ENCODE peak calls at places on chromosome 16, in five cellular contexts. One of them, this sample, is unnamed.

GRCh38 chr16:86319871-86320270 is 190.5 kb upstream of the FOXF1 start:
- DNase-seq in mesendoderm: no peak
- DNase-seq in IMR-90: peak
- DNase-seq in neuronal stem cell: no peak
- DNase-seq in mesenchymal stem cell: no peak
- DNase-seq in this sample: no peak

GRCh38 chr16:19291459-19291858 is 5.9 kb downstream of the CLEC19A start:
- DNase-seq in mesendoderm: peak
- DNase-seq in IMR-90: no peak
- DNase-seq in neuronal stem cell: peak
- DNase-seq in mesenchymal stem cell: peak
- DNase-seq in this sample: peak

GRCh38 chr16:674968-675883 is at the start of gene RHBDL1:
- DNase-seq in mesendoderm: peak
- DNase-seq in IMR-90: peak
- DNase-seq in neuronal stem cell: no peak
- DNase-seq in mesenchymal stem cell: peak
- DNase-seq in this sample: no peak

GRCh38 chr16:23950898-23951297 is 115.1 kb downstream of the PRKCB start:
- DNase-seq in mesendoderm: no peak
- DNase-seq in IMR-90: no peak
- DNase-seq in neuronal stem cell: no peak
- DNase-seq in mesenchymal stem cell: no peak
- DNase-seq in this sample: no peak

GRCh38 chr16:349211-349610 is 3.3 kb downstream of the AXIN1 start:
- DNase-seq in mesendoderm: no peak
- DNase-seq in IMR-90: no peak
- DNase-seq in neuronal stem cell: no peak
- DNase-seq in mesenchymal stem cell: peak
- DNase-seq in this sample: no peak

GRCh38 chr16:79599256-79599836 is 1.2 kb downstream of the MAF start:
- DNase-seq in mesendoderm: peak
- DNase-seq in IMR-90: no peak
- DNase-seq in neuronal stem cell: no peak
- DNase-seq in mesenchymal stem cell: no peak
- DNase-seq in this sample: peak

GRCh38 chr16:20401475-20402016 is 3.0 kb downstream of the PDILT start:
- DNase-seq in mesendoderm: no peak
- DNase-seq in IMR-90: no peak
- DNase-seq in neuronal stem cell: no peak
- DNase-seq in mesenchymal stem cell: no peak
- DNase-seq in this sample: no peak

GRCh38 chr16:83715217-83715920 is 92.4 kb upstream of the HSBP1 start:
- DNase-seq in mesendoderm: no peak
- DNase-seq in IMR-90: no peak
- DNase-seq in neuronal stem cell: no peak
- DNase-seq in mesenchymal stem cell: no peak
- DNase-seq in this sample: no peak

GRCh38 chr16:11799509-11800384 is 2.7 kb upstream of the ZC3H7A start:
- DNase-seq in mesendoderm: peak
- DNase-seq in IMR-90: no peak
- DNase-seq in neuronal stem cell: no peak
- DNase-seq in mesenchymal stem cell: no peak
- DNase-seq in this sample: no peak

GRCh38 chr16:1100084-1100800 is 4.2 kb upstream of the C1QTNF8 start:
- DNase-seq in mesendoderm: no peak
- DNase-seq in IMR-90: no peak
- DNase-seq in neuronal stem cell: no peak
- DNase-seq in mesenchymal stem cell: no peak
- DNase-seq in this sample: no peak

GRCh38 chr16:25311950-25312349 is 54.3 kb upstream of the ZKSCAN2 start:
- DNase-seq in mesendoderm: no peak
- DNase-seq in IMR-90: no peak
- DNase-seq in neuronal stem cell: no peak
- DNase-seq in mesenchymal stem cell: no peak
- DNase-seq in this sample: no peak

GRCh38 chr16:29694384-29695195 is 15.6 kb downstream of the QPRT start:
- DNase-seq in mesendoderm: no peak
- DNase-seq in IMR-90: no peak
- DNase-seq in neuronal stem cell: no peak
- DNase-seq in mesenchymal stem cell: no peak
- DNase-seq in this sample: no peak

GRCh38 chr16:54176376-54176901 is 110.1 kb downstream of the IRX3 start:
- DNase-seq in mesendoderm: peak
- DNase-seq in IMR-90: no peak
- DNase-seq in neuronal stem cell: no peak
- DNase-seq in mesenchymal stem cell: no peak
- DNase-seq in this sample: no peak

GRCh38 chr16:54817432-54817831 is 113.2 kb upstream of the IRX5 start:
- DNase-seq in mesendoderm: peak
- DNase-seq in IMR-90: no peak
- DNase-seq in neuronal stem cell: no peak
- DNase-seq in mesenchymal stem cell: no peak
- DNase-seq in this sample: no peak

GRCh38 chr16:19883296-19883951 is 1.2 kb downstream of the GPRC5B start:
- DNase-seq in mesendoderm: peak
- DNase-seq in IMR-90: peak
- DNase-seq in neuronal stem cell: no peak
- DNase-seq in mesenchymal stem cell: peak
- DNase-seq in this sample: no peak

GRCh38 chr16:66939366-66939765 is 4.0 kb downstream of the CES2 start:
- DNase-seq in mesendoderm: no peak
- DNase-seq in IMR-90: no peak
- DNase-seq in neuronal stem cell: no peak
- DNase-seq in mesenchymal stem cell: no peak
- DNase-seq in this sample: no peak

GRCh38 chr16:87126403-87127025 is 190.7 kb downstream of the C16orf95 start:
- DNase-seq in mesendoderm: no peak
- DNase-seq in IMR-90: no peak
- DNase-seq in neuronal stem cell: no peak
- DNase-seq in mesenchymal stem cell: no peak
- DNase-seq in this sample: no peak

GRCh38 chr16:71995038-71995437 is 5.2 kb downstream of the PKD1L3 start:
- DNase-seq in mesendoderm: no peak
- DNase-seq in IMR-90: no peak
- DNase-seq in neuronal stem cell: no peak
- DNase-seq in mesenchymal stem cell: no peak
- DNase-seq in this sample: no peak

GRCh38 chr16:85752511-85753420 is 1.9 kb upstream of the C16orf74 start:
- DNase-seq in mesendoderm: peak
- DNase-seq in IMR-90: peak
- DNase-seq in neuronal stem cell: no peak
- DNase-seq in mesenchymal stem cell: peak
- DNase-seq in this sample: peak

GRCh38 chr16:79607587-79607986 is 7.0 kb upstream of the MAF start:
- DNase-seq in mesendoderm: peak
- DNase-seq in IMR-90: peak
- DNase-seq in neuronal stem cell: no peak
- DNase-seq in mesenchymal stem cell: peak
- DNase-seq in this sample: no peak

GRCh38 chr16:70737377-70738082 is 51.7 kb upstream of the MTSS2 start:
- DNase-seq in mesendoderm: no peak
- DNase-seq in IMR-90: peak
- DNase-seq in neuronal stem cell: no peak
- DNase-seq in mesenchymal stem cell: peak
- DNase-seq in this sample: no peak

GRCh38 chr16:70653809-70654771 is 7.7 kb downstream of the IL34 start:
- DNase-seq in mesendoderm: peak
- DNase-seq in IMR-90: peak
- DNase-seq in neuronal stem cell: peak
- DNase-seq in mesenchymal stem cell: peak
- DNase-seq in this sample: peak

GRCh38 chr16:1613728-1614225 is 1.6 kb downstream of the CRAMP1 start:
- DNase-seq in mesendoderm: peak
- DNase-seq in IMR-90: no peak
- DNase-seq in neuronal stem cell: peak
- DNase-seq in mesenchymal stem cell: peak
- DNase-seq in this sample: peak

GRCh38 chr16:49533436-49533835 is 159.8 kb downstream of the C16orf78 start:
- DNase-seq in mesendoderm: no peak
- DNase-seq in IMR-90: no peak
- DNase-seq in neuronal stem cell: no peak
- DNase-seq in mesenchymal stem cell: no peak
- DNase-seq in this sample: no peak

GRCh38 chr16:79173101-79173500 is 427.4 kb downstream of the MAF start:
- DNase-seq in mesendoderm: no peak
- DNase-seq in IMR-90: no peak
- DNase-seq in neuronal stem cell: no peak
- DNase-seq in mesenchymal stem cell: no peak
- DNase-seq in this sample: no peak

GRCh38 chr16:50301626-50302471 is 35.5 kb downstream of the ADCY7 start:
- DNase-seq in mesendoderm: no peak
- DNase-seq in IMR-90: peak
- DNase-seq in neuronal stem cell: no peak
- DNase-seq in mesenchymal stem cell: peak
- DNase-seq in this sample: peak

GRCh38 chr16:75097941-75098897 is 18.4 kb downstream of the LDHD start:
- DNase-seq in mesendoderm: no peak
- DNase-seq in IMR-90: no peak
- DNase-seq in neuronal stem cell: no peak
- DNase-seq in mesenchymal stem cell: no peak
- DNase-seq in this sample: peak

DNA sequence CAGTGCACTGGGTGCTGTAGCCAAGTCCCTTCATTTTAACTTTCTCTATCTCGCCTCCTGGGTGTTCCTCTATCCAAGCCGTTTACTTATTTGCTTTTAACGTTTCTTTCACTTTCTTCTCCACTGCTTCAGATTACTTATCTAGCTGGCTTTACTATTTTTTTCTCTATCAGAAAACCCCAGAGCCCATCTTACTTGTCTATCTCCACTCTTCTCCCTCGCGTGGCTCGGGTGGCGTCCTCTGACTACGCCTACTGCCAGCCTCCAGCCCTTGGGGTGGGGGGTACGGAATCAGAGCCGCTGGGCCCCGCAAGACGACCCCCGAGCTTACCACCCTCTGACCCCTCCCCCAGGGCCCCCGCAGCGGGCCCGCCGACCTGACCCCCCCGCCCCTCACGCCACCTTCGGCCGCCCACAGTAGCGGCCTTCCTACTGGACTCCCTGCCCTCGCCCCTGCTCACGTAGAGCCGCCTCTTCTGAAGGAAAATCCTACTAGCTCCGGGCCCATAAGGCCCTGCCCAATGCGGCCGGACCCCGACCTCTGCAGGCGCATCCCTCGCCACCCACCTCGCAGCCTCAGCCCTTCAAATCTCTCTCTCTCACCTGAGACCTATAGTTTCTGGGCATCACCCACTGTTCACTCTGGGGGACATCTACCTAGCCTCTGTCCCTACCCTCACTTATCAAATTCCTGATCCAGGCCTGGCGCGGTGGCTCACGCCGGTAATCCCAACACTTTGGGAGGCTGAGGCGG is 1.0 kb upstream of the SLC12A4 start:
- DNase-seq in mesendoderm: peak
- DNase-seq in IMR-90: no peak
- DNase-seq in neuronal stem cell: peak
- DNase-seq in mesenchymal stem cell: peak
- DNase-seq in this sample: no peak
- H3K4me3 ChIP-seq in mesendoderm: no peak
- H3K4me3 ChIP-seq in IMR-90: peak
- H3K4me3 ChIP-seq in neuronal stem cell: peak
- H3K4me3 ChIP-seq in mesenchymal stem cell: peak
- H3K4me3 ChIP-seq in this sample: no peak

GRCh38 chr16:89288577-89288844 is 71.0 kb downstream of the ZNF778 start:
- DNase-seq in mesendoderm: no peak
- DNase-seq in IMR-90: no peak
- DNase-seq in neuronal stem cell: no peak
- DNase-seq in mesenchymal stem cell: no peak
- DNase-seq in this sample: no peak
- H3K18ac ChIP-seq in mesendoderm: no peak
- H3K18ac ChIP-seq in IMR-90: no peak
- H3K18ac ChIP-seq in neuronal stem cell: no peak
- H3K18ac ChIP-seq in mesenchymal stem cell: no peak
- H3K18ac ChIP-seq in this sample: no peak

DNA sequence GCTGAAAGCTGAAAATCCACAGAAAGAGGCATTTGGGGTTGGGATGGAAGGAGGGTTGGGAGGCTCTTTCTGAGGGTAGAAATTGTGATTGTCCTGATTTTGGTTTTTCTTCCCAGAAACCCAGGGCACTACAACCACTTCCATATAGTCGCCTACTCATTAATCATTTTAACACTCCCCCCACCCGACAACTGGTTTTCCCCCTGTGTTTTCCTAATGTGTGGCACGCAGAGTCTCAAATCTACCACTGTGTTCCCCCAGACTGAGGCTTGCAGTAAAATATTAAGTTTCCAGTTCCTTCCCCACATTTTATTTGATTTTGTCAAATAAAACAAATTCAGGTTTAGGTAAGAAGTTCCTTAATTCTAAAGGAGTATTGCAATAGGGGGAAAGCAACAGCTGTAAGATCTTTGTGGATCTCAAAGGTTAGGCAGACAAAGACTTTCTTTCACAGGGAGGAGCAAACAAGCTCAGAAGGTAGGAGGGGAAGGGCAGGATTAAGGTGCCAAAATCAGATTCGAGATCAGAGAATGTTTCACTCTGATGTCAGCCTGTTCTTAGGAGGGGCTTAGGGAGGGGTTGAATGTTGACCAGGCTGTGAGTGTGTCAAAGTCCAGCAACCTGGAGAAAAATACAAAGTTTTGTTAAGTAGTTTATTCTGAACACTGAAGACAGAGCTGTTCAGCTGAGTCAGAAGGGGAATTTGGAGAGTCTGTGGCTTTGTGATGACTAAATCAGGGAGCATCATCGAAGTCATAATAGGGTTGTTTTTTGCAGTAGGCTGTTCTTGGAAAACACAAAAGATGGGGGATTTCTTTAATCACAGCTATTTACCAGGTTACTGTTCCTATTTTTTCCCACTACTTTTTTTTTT is 3.6 kb downstream of the ZNF267 start:
- DNase-seq in mesendoderm: no peak
- DNase-seq in IMR-90: peak
- DNase-seq in neuronal stem cell: no peak
- DNase-seq in mesenchymal stem cell: peak
- DNase-seq in this sample: peak
- H3K4me3 ChIP-seq in mesendoderm: no peak
- H3K4me3 ChIP-seq in IMR-90: peak
- H3K4me3 ChIP-seq in neuronal stem cell: no peak
- H3K4me3 ChIP-seq in mesenchymal stem cell: peak
- H3K4me3 ChIP-seq in this sample: no peak

GRCh38 chr16:6828690-6829089 is 504.0 kb upstream of the RBFOX1 start:
- DNase-seq in mesendoderm: peak
- DNase-seq in IMR-90: no peak
- DNase-seq in neuronal stem cell: no peak
- DNase-seq in mesenchymal stem cell: no peak
- DNase-seq in this sample: no peak

GRCh38 chr16:6827931-6828330 is 504.7 kb upstream of the RBFOX1 start:
- DNase-seq in mesendoderm: no peak
- DNase-seq in IMR-90: no peak
- DNase-seq in neuronal stem cell: no peak
- DNase-seq in mesenchymal stem cell: no peak
- DNase-seq in this sample: peak

DNA sequence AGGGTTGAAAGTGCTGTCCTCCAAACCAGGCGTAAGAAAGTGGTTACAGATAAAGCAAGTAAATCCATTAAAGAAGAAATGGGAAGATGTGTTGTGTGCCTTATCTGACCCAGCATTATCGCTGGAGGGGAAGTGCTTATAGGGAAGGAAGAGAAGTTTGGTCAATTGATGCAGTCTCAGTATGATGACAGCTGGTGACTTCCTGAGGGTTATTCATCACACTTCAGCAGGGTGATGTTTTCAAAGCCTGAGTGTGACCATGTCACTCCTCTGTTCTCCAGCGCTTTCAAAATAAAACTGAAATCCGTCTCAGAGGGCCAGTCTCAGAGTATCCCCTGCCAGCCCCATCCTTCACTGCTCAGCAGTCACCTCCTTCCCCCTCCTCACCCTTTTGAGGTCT is 505.4 kb upstream of the RBFOX1 start:
- DNase-seq in mesendoderm: peak
- DNase-seq in IMR-90: no peak
- DNase-seq in neuronal stem cell: no peak
- DNase-seq in mesenchymal stem cell: no peak
- DNase-seq in this sample: no peak
- H3K18ac ChIP-seq in mesendoderm: no peak
- H3K18ac ChIP-seq in IMR-90: no peak
- H3K18ac ChIP-seq in neuronal stem cell: no peak
- H3K18ac ChIP-seq in mesenchymal stem cell: no peak
- H3K18ac ChIP-seq in this sample: no peak

This sample was measured in trophoblast cell.